ENCODE peak calls at places on chromosome 1, in six cellular contexts. W, Q, I, X, A and J are unnamed samples.
A peak's percentile ranks its signal among the peaks of the same experiment; 100 is the strongest.

GRCh38 chr1:30008372-30008997 is 714.9 kb downstream of the MATN1 start:
- DNase-seq in X (no peak), A (no peak), I (no peak), W (no peak), Q (no peak), J (no peak)

GRCh38 chr1:168386949-168387586 is 106.4 kb downstream of the TBX19 start:
- DNase-seq in X (peak; percentile 53), W (peak; percentile 18), A (no peak), I (peak; percentile 53), Q (peak; percentile 48), J (no peak)

GRCh38 chr1:98962156-98962555 is 42.5 kb downstream of the PLPPR5 start:
- DNase-seq in X (no peak), A (peak; percentile 5), W (no peak), I (peak; percentile 55), Q (no peak), J (no peak)

GRCh38 chr1:51236548-51237312 is 657 bp downstream of the RNF11 start:
- DNase-seq in W (peak; percentile 38), I (peak; percentile 39), X (peak; percentile 43), A (peak; percentile 49), Q (peak; percentile 23), J (no peak)

GRCh38 chr1:107405241-107405640 is 264.4 kb downstream of the NTNG1 start:
- DNase-seq in A (peak; percentile 0), W (no peak), Q (no peak), I (peak; percentile 80), X (no peak), J (no peak)

GRCh38 chr1:5099018-5099417 is 444.6 kb downstream of the AJAP1 start:
- DNase-seq in Q (no peak), W (no peak), A (no peak), X (no peak), I (no peak), J (no peak)

GRCh38 chr1:41017141-41018024 is 4.1 kb downstream of the SLFNL1 start:
- DNase-seq in Q (no peak), W (no peak), X (no peak), A (no peak), I (no peak), J (no peak)

GRCh38 chr1:77899647-77900320 is 11.4 kb downstream of the NEXN start:
- DNase-seq in I (peak; percentile 15), X (no peak), W (no peak), A (peak; percentile 22), Q (no peak), J (no peak)

GRCh38 chr1:4794020-4794780 is 139.8 kb downstream of the AJAP1 start:
- DNase-seq in Q (no peak), W (no peak), A (no peak), I (no peak), X (no peak), J (no peak)

GRCh38 chr1:10507111-10507879 is 32.5 kb downstream of the PEX14 start:
- DNase-seq in I (peak; percentile 57), Q (peak; percentile 30), W (peak; percentile 61), X (peak; percentile 68), A (peak; percentile 93), J (peak; percentile 28)

GRCh38 chr1:198681247-198681646 is 42.4 kb downstream of the PTPRC start:
- DNase-seq in I (peak; percentile 60), W (no peak), A (peak; percentile 50), X (no peak), Q (no peak), J (no peak)

GRCh38 chr1:63603810-63604209 is 10.6 kb downstream of the PGM1 start:
- DNase-seq in A (no peak), I (no peak), X (no peak), Q (no peak), W (no peak), J (no peak)

GRCh38 chr1:237105826-237106225 is 63.8 kb downstream of the RYR2 start:
- DNase-seq in Q (no peak), W (no peak), X (no peak), I (no peak), A (peak; percentile 10), J (no peak)

GRCh38 chr1:48405400-48405799 is 66.6 kb downstream of the SPATA6 start:
- DNase-seq in W (no peak), A (peak; percentile 6), X (no peak), I (peak; percentile 29), Q (no peak), J (no peak)

GRCh38 chr1:207822124-207822601 is 70.3 kb downstream of the CD46 start:
- DNase-seq in W (no peak), I (no peak), Q (no peak), X (peak; percentile 90), A (no peak), J (no peak)

GRCh38 chr1:70231474-70231873 is 10.3 kb downstream of the SRSF11 start:
- DNase-seq in X (no peak), A (no peak), Q (no peak), W (no peak), I (no peak), J (no peak)

GRCh38 chr1:1298861-1299685 is 8.7 kb downstream of the ACAP3 start:
- DNase-seq in Q (no peak), A (peak; percentile 22), W (no peak), X (no peak), I (no peak), J (no peak)

GRCh38 chr1:30645807-30646206 is 77.6 kb downstream of the MATN1 start:
- DNase-seq in X (no peak), Q (no peak), A (no peak), I (peak; percentile 16), W (no peak), J (no peak)

DNA sequence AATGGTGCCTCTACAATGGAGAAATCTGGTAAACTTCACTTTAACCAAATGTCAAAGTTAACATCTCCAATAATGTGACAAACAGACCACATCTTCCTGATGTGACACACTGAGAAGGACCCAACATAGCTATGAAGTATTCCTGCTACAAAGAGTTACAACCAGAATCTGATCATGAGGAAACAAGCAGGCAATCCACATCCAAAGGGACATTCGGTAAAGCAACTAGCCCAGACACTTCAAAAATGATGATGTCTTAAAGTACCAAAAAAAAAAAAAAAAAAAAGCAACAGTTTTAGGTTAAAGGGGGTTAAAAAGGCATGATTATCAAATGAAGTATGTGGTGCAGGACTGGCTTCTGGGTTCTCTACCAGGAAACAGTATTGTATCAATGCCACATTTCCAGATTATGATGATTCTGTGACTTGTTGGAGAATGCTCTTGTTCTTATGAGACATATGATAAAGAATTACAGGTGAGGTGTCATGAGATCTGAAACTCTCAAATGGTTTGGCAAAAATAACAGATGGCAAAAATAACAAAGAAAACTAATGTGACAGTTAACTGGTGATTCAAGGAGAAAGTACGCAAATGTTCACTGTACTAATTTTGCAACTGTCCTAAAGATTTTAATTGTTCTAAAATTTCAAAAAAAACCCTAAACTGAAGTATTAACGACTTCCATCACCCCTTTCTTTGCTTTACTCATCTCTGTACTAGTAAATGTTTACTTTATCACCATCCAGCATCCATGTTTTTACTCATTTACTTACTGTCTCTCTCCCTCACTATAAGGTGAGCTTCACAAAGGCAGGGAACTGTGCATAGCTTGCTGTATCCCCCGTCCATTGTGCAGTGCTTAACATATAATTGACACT is 2.8 kb downstream of the CD58 start:
- DNase-seq in X (no peak), W (no peak), Q (no peak), A (no peak), I (no peak), J (no peak)
- TF ChIP-seq CTCF in X (no peak), W (no peak), Q (no peak), A (no peak), I (no peak), J (no peak)

DNA sequence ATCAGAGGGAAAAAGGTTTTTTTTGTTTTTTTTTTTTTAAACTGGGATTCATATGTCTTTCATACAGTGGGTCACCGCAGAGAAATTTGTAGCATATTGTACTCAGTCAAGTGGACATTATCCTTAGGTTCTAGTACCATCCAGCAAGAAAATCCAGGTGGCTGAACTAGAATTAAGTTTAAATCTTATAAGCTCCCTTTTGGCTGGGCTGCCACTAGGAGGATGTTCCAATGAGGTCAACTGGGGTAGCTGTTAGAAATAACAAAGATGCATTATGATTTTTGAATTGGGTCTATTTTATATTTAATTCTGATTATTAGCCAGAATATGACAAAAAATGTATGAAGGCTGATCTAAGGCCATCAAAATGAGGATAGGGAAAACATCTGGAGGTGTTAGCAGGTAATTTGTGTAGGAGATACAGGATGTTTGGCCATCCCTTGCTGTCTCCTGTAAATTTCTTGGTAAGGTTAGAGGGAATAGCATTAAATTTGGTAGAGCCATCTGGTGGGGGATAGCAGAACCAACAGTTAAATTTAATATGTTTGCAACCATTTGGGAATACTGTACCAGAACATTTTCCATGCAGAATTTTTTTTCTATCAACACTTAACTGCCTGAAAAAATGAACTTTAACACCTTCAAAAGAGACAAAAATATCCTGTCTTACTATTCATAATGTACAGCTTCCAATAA is 568.5 kb upstream of the B3GALT2 start:
- DNase-seq in W (no peak), X (no peak), I (no peak), A (peak; percentile 31), Q (no peak), J (no peak)
- TF ChIP-seq CTCF in W (no peak), X (no peak), I (no peak), A (peak; percentile 15), Q (no peak), J (peak; percentile 27)

DNA sequence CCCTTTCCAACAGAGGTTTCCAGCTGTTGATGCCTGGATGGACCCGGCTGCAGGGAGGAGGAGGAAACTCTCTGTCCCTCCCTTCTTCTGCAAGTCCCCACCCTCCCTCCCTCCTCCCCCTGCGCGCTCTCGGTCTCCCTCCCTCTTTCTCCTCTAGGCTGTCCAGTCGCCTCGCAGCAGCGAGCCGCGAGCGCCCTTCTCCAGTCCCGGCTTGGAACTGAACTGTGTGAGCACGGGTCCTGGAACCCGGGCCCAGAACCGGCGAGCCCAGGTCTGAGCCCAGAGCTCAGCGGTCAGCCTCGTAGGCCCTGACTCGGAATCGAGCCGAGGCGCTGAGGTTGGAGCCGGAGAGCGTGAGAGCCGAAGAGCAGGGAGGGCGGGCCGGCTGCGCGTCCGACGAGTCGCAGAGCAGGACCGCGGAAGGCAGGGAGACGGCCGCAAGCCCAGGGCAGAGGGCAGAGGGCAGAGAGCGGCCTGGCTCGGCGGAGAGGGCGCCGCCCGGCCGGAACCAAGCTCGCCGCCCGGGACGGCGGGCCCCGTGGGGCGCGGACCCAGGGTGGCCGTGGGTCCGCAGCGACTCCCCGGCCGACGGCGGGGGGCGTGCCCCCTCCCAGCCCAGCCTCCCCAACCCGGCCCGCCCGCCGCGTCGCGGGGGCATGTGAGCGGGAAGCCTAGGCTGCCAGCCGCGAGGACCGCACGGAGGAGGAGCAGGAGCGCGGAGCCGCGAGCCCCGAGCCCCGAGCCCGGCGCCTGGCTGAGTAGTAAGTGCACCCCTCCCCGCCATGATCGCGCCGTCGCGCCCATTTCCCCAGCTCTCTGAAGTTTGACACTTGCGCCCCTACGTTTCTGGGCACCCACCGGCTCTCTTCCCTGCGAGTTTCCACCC is at the start of gene SOX13:
- DNase-seq in A (peak; percentile 94), X (no peak), I (peak; percentile 82), W (peak; percentile 85), Q (peak; percentile 65), J (peak; percentile 96)
- TF ChIP-seq CTCF in A (peak; percentile 38), X (no peak), I (no peak), W (no peak), Q (peak; percentile 10), J (no peak)

GRCh38 chr1:2310332-2311183 is 80.8 kb downstream of the MORN1 start:
- DNase-seq in A (no peak), I (no peak), W (peak; percentile 67), X (no peak), Q (no peak), J (no peak)

GRCh38 chr1:2313651-2314296 is 77.6 kb downstream of the MORN1 start:
- DNase-seq in A (no peak), Q (no peak), W (no peak), I (no peak), X (no peak), J (no peak)

GRCh38 chr1:2312589-2313301 is 78.6 kb downstream of the MORN1 start:
- DNase-seq in A (no peak), W (peak; percentile 62), X (no peak), Q (no peak), I (no peak), J (no peak)

GRCh38 chr1:2312196-2312588 is 79.2 kb downstream of the MORN1 start:
- DNase-seq in I (no peak), Q (no peak), X (no peak), A (no peak), W (no peak), J (no peak)

GRCh38 chr1:2311184-2312032 is 79.9 kb downstream of the MORN1 start:
- DNase-seq in X (peak; percentile 80), Q (peak; percentile 49), I (peak; percentile 32), A (peak; percentile 58), W (peak; percentile 77), J (no peak)
- TF ChIP-seq CTCF in X (peak; percentile 23), Q (peak; percentile 62), I (no peak), A (peak; percentile 52), W (no peak), J (no peak)